ENCODE peak calls at places on chromosomes 12 and 14, in seven cellular contexts. P is HCT116, U is astrocyte, E is A549, S is OCI-LY7, M is neuronal stem cell, Y is PC-9. N is an unnamed sample.

GRCh38 chr12:32051511-32052299 is 54.9 kb upstream of the BICD1 start:
- DNase-seq in Y (peak; percentile 71), P (peak; percentile 48), U (peak; percentile 90), S (no peak), M (no peak), E (peak; percentile 86), N (peak; percentile 70)

GRCh38 chr14:94961761-94962575 is 192.1 kb upstream of the GSC start:
- DNase-seq in M (no peak), E (no peak), Y (no peak), S (no peak), U (no peak), P (no peak), N (no peak)

GRCh38 chr12:29992366-29992765 is 208.6 kb upstream of the TMTC1 start:
- DNase-seq in M (no peak), E (no peak), P (no peak), Y (no peak), S (no peak), U (no peak), N (no peak)

GRCh38 chr12:51533799-51534198 is 57.2 kb upstream of the SCN8A start:
- DNase-seq in E (peak; percentile 46), M (no peak), S (no peak), U (no peak), Y (no peak), P (no peak), N (no peak)

GRCh38 chr12:32312049-32312670 is 87.2 kb upstream of the FGD4 start:
- DNase-seq in P (peak; percentile 55), Y (no peak), M (peak; percentile 32), S (peak; percentile 82), E (peak; percentile 80), U (peak; percentile 55), N (peak; percentile 81)

GRCh38 chr14:98826618-98827017 is 445.4 kb downstream of the BCL11B start:
- DNase-seq in S (peak; percentile 23), U (no peak), E (no peak), Y (no peak), P (no peak), M (no peak), N (no peak)

GRCh38 chr12:124597041-124597440 is 29.6 kb upstream of the NCOR2 start:
- DNase-seq in Y (no peak), U (no peak), S (no peak), E (no peak), P (no peak), M (no peak), N (no peak)

GRCh38 chr12:86727151-86727550 is 471.0 kb upstream of the MGAT4C start:
- DNase-seq in M (no peak), E (peak; percentile 47), Y (no peak), S (no peak), P (no peak), U (peak; percentile 71), N (no peak)

GRCh38 chr14:37594916-37595808 is at the start of the genes FOXA1 and TTC6:
- DNase-seq in U (no peak), E (peak; percentile 83), S (no peak), Y (peak; percentile 62), P (peak; percentile 31), M (peak; percentile 41), N (peak; percentile 80)

GRCh38 chr14:56131004-56131864 is 13.0 kb downstream of the PELI2 start:
- DNase-seq in P (no peak), M (no peak), E (no peak), Y (no peak), S (no peak), U (no peak), N (no peak)

GRCh38 chr12:55658635-55659391 is 22.1 kb downstream of the OR10P1 start:
- DNase-seq in P (no peak), S (no peak), U (no peak), M (no peak), Y (no peak), E (no peak), N (peak; percentile 23)

GRCh38 chr12:125773033-125773432 is 707.8 kb downstream of the AACS start:
- DNase-seq in E (peak; percentile 75), M (no peak), U (no peak), S (peak; percentile 77), P (peak; percentile 6), Y (peak; percentile 4), N (peak; percentile 14)

GRCh38 chr12:55037349-55037748 is 17.6 kb downstream of the NEUROD4 start:
- DNase-seq in S (no peak), P (no peak), M (no peak), Y (no peak), U (no peak), E (no peak), N (peak; percentile 9)

GRCh38 chr12:96108321-96108720 is 72.9 kb upstream of the LTA4H start:
- DNase-seq in S (peak; percentile 33), E (peak; percentile 23), U (no peak), M (no peak), Y (peak; percentile 7), P (no peak), N (no peak)

GRCh38 chr12:109606261-109607028 is 32.9 kb downstream of the MVK start:
- DNase-seq in Y (no peak), M (peak; percentile 95), U (no peak), E (no peak), P (no peak), S (no peak), N (peak; percentile 54)

GRCh38 chr14:34387974-34388533 is 74.0 kb downstream of the SPTSSA start:
- DNase-seq in Y (no peak), S (no peak), P (no peak), E (no peak), U (no peak), M (no peak), N (no peak)

GRCh38 chr12:125136702-125137101 is 71.5 kb downstream of the AACS start:
- DNase-seq in M (no peak), E (no peak), U (no peak), Y (no peak), S (no peak), P (no peak), N (no peak)

GRCh38 chr14:44941591-44941990 is 20.2 kb downstream of the KLHL28 start:
- DNase-seq in U (peak; percentile 29), M (no peak), P (no peak), Y (no peak), S (no peak), E (no peak), N (no peak)

GRCh38 chr12:1821805-1822204 is 1.4 kb downstream of the LRTM2 start:
- DNase-seq in E (no peak), U (no peak), Y (no peak), M (no peak), P (no peak), S (no peak), N (no peak)

GRCh38 chr12:93243689-93244513 is 133.8 kb upstream of the NUDT4 start:
- DNase-seq in S (peak; percentile 17), E (peak; percentile 42), P (no peak), M (no peak), Y (peak; percentile 42), U (peak; percentile 39), N (peak; percentile 81)

GRCh38 chr12:1360812-1361211 is 233.6 kb downstream of the FBXL14 start:
- DNase-seq in S (no peak), E (peak; percentile 30), Y (no peak), P (no peak), M (no peak), U (peak; percentile 84), N (no peak)

GRCh38 chr12:103809154-103809553 is 31.9 kb downstream of the NT5DC3 start:
- DNase-seq in P (no peak), E (no peak), U (peak; percentile 53), Y (no peak), M (no peak), S (no peak), N (no peak)
- H3K27ac ChIP-seq in P (no peak overlapping the region), E (no peak overlapping the region), U (no peak overlapping the region), Y (no peak overlapping the region), M (no peak overlapping the region), S (no peak overlapping the region), N (no peak overlapping the region)

DNA sequence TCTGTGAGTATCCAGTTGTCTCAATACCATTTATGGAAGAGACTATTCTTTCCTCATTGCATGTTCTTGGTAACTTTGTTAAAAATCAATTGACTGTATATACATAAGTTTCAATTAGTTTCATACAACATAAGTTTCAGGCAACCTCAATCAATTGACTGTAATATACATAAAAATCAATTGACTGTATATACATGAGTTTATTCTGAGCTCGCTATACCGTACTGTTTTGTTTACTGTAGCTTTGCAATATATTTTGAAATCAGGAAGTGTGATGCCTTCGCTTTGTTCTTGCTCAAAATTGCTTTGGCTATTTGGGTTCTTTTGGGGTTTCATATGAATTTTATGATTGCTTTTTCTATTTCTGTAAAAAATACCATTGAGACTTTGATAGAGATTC is 392.0 kb downstream of the BTG1 start:
- DNase-seq in M (no peak), P (no peak), U (no peak), S (no peak), E (no peak), Y (no peak), N (no peak)
- H3K4me2 ChIP-seq in M (no peak overlapping the region), P (no peak overlapping the region), U (no peak overlapping the region), S (no peak overlapping the region), E (no peak overlapping the region), Y (no peak overlapping the region), N (no peak overlapping the region)

DNA sequence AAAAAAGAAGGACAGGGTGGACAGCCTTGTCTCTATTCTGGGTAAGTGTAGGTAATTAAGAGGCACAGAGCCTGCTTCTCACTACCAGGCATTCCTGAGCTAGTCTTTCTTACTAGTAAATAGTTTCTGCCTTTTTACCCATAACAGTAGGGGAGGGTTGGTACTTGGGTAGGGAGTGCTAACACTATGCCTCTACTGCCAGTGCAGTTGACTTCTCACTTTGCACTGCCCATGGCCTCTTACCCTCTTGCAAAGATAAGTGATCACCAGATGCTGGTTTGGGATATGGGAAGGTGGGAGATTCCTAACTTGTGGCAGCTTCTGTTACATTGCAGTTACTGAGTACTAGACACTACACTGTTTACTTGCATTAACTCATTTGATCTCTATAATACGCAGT is 11.6 kb downstream of the AHSA1 start:
- DNase-seq in P (no peak), S (no peak), U (no peak), M (no peak), E (no peak), Y (no peak), N (no peak)
- H3K27ac ChIP-seq in P (no peak overlapping the region), S (no peak overlapping the region), U (no peak overlapping the region), M (no peak overlapping the region), E (no peak overlapping the region), Y (no peak overlapping the region), N (no peak overlapping the region)

GRCh38 chr12:62732861-62733427 is 202.0 kb downstream of the PPM1H start:
- DNase-seq in S (no peak), Y (peak; percentile 41), P (peak; percentile 65), U (peak; percentile 75), M (no peak), E (peak; percentile 92), N (peak; percentile 36)
- H3K4me2 ChIP-seq in S (no peak overlapping the region), Y (peak overlapping the region; percentile 69), P (peak overlapping the region; percentile 80), U (peak overlapping the region; percentile 12), M (no peak overlapping the region), E (peak overlapping the region; percentile 68), N (no peak overlapping the region)

GRCh38 chr12:8665729-8666128 is 3.1 kb upstream of the MFAP5 start:
- DNase-seq in U (no peak), S (no peak), M (no peak), E (no peak), P (no peak), Y (no peak), N (no peak)
- H3K27ac ChIP-seq in U (no peak overlapping the region), S (no peak overlapping the region), M (no peak overlapping the region), E (no peak overlapping the region), P (no peak overlapping the region), Y (no peak overlapping the region), N (peak overlapping the region; percentile 47)

GRCh38 chr14:49865431-49865859 is 12.9 kb upstream of the NEMF start:
- DNase-seq in S (peak; percentile 83), U (no peak), E (peak; percentile 75), P (no peak), Y (peak; percentile 74), M (peak; percentile 67), N (peak; percentile 84)
- H3K4me2 ChIP-seq in S (peak overlapping the region; percentile 61), U (no peak overlapping the region), E (peak overlapping the region; percentile 3), P (peak overlapping the region; percentile 20), Y (peak overlapping the region; percentile 95), M (no peak overlapping the region), N (no peak overlapping the region)

N was measured in hepatocyte.